ENCODE peak calls at places on chromosome X, in five cellular contexts. H is spleen, Y is body of pancreas, A is right cardiac atrium, M is pancreas. N is an unnamed sample.
A peak's percentile ranks its signal among the peaks of the same experiment; 100 is the strongest.

GRCh38 chrX:84216406-84216805 is 28.4 kb upstream of the RPS6KA6 start:
- DNase-seq in Y (no peak), M (no peak), H (no peak), A (no peak), N (no peak)

GRCh38 chrX:42109428-42109827 is 186.1 kb upstream of the CASK start:
- DNase-seq in A (no peak), M (no peak), Y (no peak), H (no peak), N (no peak)

GRCh38 chrX:2677764-2678163 is 13.3 kb upstream of the CD99 start:
- DNase-seq in Y (peak; percentile 94), A (peak; percentile 88), M (peak; percentile 87), H (no peak), N (no peak)

GRCh38 chrX:118963159-118963558 is 11.3 kb upstream of the LONRF3 start:
- DNase-seq in A (no peak), H (no peak), Y (no peak), M (no peak), N (no peak)

GRCh38 chrX:25523574-25523973 is 507.8 kb upstream of the ARX start:
- DNase-seq in M (no peak), A (no peak), Y (no peak), H (no peak), N (peak; percentile 42)

GRCh38 chrX:86149089-86149488 is 838 bp downstream of the DACH2 start:
- DNase-seq in A (no peak), M (no peak), Y (no peak), H (no peak), N (no peak)

GRCh38 chrX:109475174-109475891 is 6.6 kb downstream of the GUCY2F start:
- DNase-seq in H (no peak), A (peak; percentile 45), M (peak; percentile 11), Y (peak; percentile 58), N (peak; percentile 26)

GRCh38 chrX:77017093-77017492 is 430.1 kb upstream of the FGF16 start:
- DNase-seq in M (no peak), H (no peak), Y (no peak), A (no peak), N (no peak)

GRCh38 chrX:150573702-150574101 is 5.3 kb downstream of the MTM1 start:
- DNase-seq in H (peak; percentile 60), Y (no peak), A (no peak), M (no peak), N (no peak)

GRCh38 chrX:40871385-40872082 is 136.2 kb upstream of the MED14 start:
- DNase-seq in H (no peak), Y (no peak), A (no peak), M (no peak), N (no peak)

GRCh38 chrX:71184803-71185495 is 38.1 kb upstream of the GJB1 start:
- DNase-seq in Y (peak; percentile 42), A (no peak), M (peak; percentile 13), H (no peak), N (no peak)

GRCh38 chrX:36963069-36963808 is 44.9 kb upstream of the FAM47C start:
- DNase-seq in A (no peak), Y (peak; percentile 19), H (no peak), M (peak; percentile 13), N (no peak)

GRCh38 chrX:20060961-20061868 is 55.5 kb downstream of the MAP7D2 start:
- DNase-seq in A (no peak), Y (no peak), M (no peak), H (peak; percentile 85), N (no peak)

GRCh38 chrX:110145854-110146253 is 142.9 kb downstream of the TMEM164 start:
- DNase-seq in M (no peak), Y (no peak), H (no peak), A (no peak), N (no peak)

GRCh38 chrX:78708171-78708570 is 39.3 kb upstream of the LPAR4 start:
- DNase-seq in M (no peak), H (no peak), Y (no peak), A (no peak), N (peak; percentile 11)

GRCh38 chrX:115709039-115709438 is 148.1 kb downstream of the PLS3 start:
- DNase-seq in Y (no peak), A (no peak), M (no peak), H (no peak), N (no peak)

GRCh38 chrX:11305641-11306040 is 12.4 kb downstream of the AMELX start:
- DNase-seq in M (no peak), Y (no peak), H (no peak), A (no peak), N (no peak)

GRCh38 chrX:4547218-4547836 is 833.9 kb upstream of the PRKX start:
- DNase-seq in A (peak; percentile 58), Y (peak; percentile 48), M (peak; percentile 3), H (peak; percentile 79), N (peak; percentile 36)

GRCh38 chrX:109347618-109348017 is 134.3 kb downstream of the GUCY2F start:
- DNase-seq in M (no peak), A (no peak), H (no peak), Y (no peak), N (no peak)

GRCh38 chrX:124555036-124555595 is 208.8 kb downstream of the SH2D1A start:
- DNase-seq in A (no peak), Y (no peak), H (no peak), M (no peak), N (no peak)

GRCh38 chrX:123338240-123338639 is 154.2 kb downstream of the GRIA3 start:
- DNase-seq in H (no peak), M (no peak), A (no peak), Y (no peak), N (no peak)

GRCh38 chrX:9114245-9114644 is 80.3 kb upstream of the FAM9B start:
- DNase-seq in H (no peak), A (no peak), M (no peak), Y (no peak), N (no peak)

GRCh38 chrX:115214151-115214550 is 19.7 kb downstream of the LRCH2 start:
- DNase-seq in H (no peak), A (no peak), Y (no peak), M (no peak), N (no peak)

DNA sequence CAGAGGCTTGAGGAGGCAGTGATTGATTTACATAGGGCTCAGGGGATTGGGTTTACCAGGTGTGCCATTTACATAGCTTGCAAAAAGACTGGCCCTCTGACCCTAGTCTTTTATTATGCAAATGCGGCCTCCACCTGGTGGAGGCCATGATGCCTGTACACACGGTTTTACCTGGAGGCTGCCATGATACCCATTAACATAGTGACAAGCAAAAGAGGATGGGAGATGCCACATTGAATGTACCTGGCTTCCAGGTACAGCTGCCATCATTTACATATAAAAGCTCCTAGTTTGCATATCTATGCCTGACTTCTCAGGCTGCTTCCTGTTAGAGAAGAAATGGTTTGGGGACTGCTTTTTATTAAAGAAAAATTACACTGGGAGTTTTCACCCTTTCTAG is 72.0 kb downstream of the NEXMIF start:
- DNase-seq in A (no peak), Y (no peak), H (no peak), M (no peak), N (no peak)
- H3K9me3 ChIP-seq in A (no peaks in the 10 kb centered on the region), Y (no peaks in the 10 kb centered on the region), H (peaks cover 15% of the 10 kb centered on the region), M (peaks cover 5% of the 10 kb centered on the region), N (peaks cover 5% of the 10 kb centered on the region)

GRCh38 chrX:53377464-53377863 is 45.0 kb downstream of the SMC1A start:
- DNase-seq in M (no peak), A (no peak), H (no peak), Y (no peak), N (no peak)
- H3K27me3 ChIP-seq in M (no peaks in the 10 kb centered on the region), A (no peaks in the 10 kb centered on the region), H (no peaks in the 10 kb centered on the region), Y (no peaks in the 10 kb centered on the region), N (no peaks in the 10 kb centered on the region)

GRCh38 chrX:13661735-13662536 is 9.0 kb downstream of the TCEANC start:
- DNase-seq in A (no peak), Y (no peak), H (no peak), M (no peak), N (no peak)
- H3K27ac ChIP-seq in A (no peak overlapping the region), Y (peak overlapping the region; percentile 12), H (peak overlapping the region; percentile 65), M (no peak overlapping the region), N (no peak overlapping the region)

GRCh38 chrX:93874554-93874953 is 200.5 kb downstream of the FAM133A start:
- DNase-seq in A (no peak), H (no peak), Y (peak; percentile 32), M (no peak), N (peak; percentile 11)

GRCh38 chrX:93875621-93876282 is 201.7 kb downstream of the FAM133A start:
- DNase-seq in M (no peak), H (no peak), A (peak; percentile 7), Y (peak; percentile 32), N (no peak)
- H3K9me3 ChIP-seq in M (no peaks in the 10 kb centered on the region), H (no peaks in the 10 kb centered on the region), A (no peaks in the 10 kb centered on the region), Y (no peaks in the 10 kb centered on the region), N (peaks cover 2% of the 10 kb centered on the region)

GRCh38 chrX:132508834-132509233 is 20.0 kb upstream of the MBNL3 start:
- DNase-seq in M (no peak), H (no peak), A (no peak), Y (no peak), N (no peak)

GRCh38 chrX:132504417-132504816 is 15.6 kb upstream of the MBNL3 start:
- DNase-seq in M (no peak), A (no peak), Y (no peak), H (no peak), N (no peak)

GRCh38 chrX:132501606-132502005 is 12.8 kb upstream of the MBNL3 start:
- DNase-seq in M (no peak), A (no peak), H (no peak), Y (no peak), N (no peak)

DNA sequence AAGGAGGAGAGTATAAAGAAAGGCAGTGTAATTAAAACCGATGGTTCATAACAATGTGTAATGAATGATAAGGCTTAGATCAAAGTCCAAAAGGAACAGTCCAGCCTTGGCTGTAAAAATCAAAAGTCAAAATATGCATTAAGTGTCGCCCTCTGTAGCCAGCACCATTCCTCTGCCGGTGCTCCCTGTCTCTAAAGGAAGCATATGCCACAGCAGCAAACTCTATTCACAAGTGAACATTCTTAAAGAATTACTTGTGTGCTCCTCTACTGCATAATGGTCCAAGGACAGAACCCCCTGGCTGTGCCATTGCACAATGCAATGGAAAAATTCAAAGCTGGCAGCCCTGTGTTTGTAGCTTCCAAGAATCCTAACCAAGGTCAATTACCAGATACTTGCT is 16.3 kb upstream of the MBNL3 start:
- DNase-seq in H (no peak), A (no peak), Y (peak; percentile 37), M (peak; percentile 31), N (no peak)
- H3K27me3 ChIP-seq in H (no peaks in the 10 kb centered on the region), A (no peaks in the 10 kb centered on the region), Y (no peaks in the 10 kb centered on the region), M (no peaks in the 10 kb centered on the region), N (peaks cover 2% of the 10 kb centered on the region)

GRCh38 chrX:21963226-21963625 is 22.7 kb downstream of the SMS start:
- DNase-seq in H (no peak), M (no peak), A (no peak), Y (no peak), N (no peak)
- H3K27ac ChIP-seq in H (no peak overlapping the region), M (no peak overlapping the region), A (peak overlapping the region; percentile 42), Y (no peak overlapping the region), N (no peak overlapping the region)

DNA sequence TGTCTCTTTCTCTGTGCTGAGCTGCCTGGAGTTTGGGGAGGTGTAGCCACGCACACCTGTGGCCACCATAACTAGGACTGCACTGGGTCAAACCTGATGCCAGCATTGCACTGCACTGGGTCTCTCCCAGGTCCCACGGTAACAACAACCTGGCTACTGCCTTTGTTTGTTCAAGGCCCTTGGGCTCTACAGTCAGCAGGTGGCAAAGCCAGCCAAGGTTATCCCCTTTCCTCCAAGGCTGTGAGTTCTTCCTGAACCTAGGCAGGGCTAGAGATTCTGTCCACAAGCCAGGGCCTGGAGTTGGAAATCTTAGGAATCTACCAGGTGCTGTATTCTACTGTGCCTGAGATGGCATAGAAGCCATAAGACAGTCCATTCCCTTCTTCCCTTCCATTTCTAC is 126.7 kb upstream of the MAGEE2 start:
- DNase-seq in M (no peak), H (no peak), Y (no peak), A (no peak), N (no peak)
- H3K9me3 ChIP-seq in M (no peaks in the 10 kb centered on the region), H (no peaks in the 10 kb centered on the region), Y (no peaks in the 10 kb centered on the region), A (no peaks in the 10 kb centered on the region), N (no peaks in the 10 kb centered on the region)

N was measured in WERI-Rb-1.